ENCODE peak calls at places on chromosomes 7 and 10, in seven cellular contexts. H, M, Q, C, O, E and N are unnamed samples. For H3K4me1, the result is how much of the 10 kb centered on the place peaks cover.

GRCh38 chr7:155951554-155952158 is 139.4 kb upstream of the SHH start:
- DNase-seq in O (no peak), H (peak), M (peak), C (no peak), E (no peak), Q (peak), N (no peak)

GRCh38 chr10:58950618-58951017 is 225.8 kb upstream of the PHYHIPL start:
- DNase-seq in Q (peak), E (no peak), M (peak), H (peak), C (no peak), O (no peak), N (no peak)

GRCh38 chr10:24448351-24449009 is 239.5 kb downstream of the KIAA1217 start:
- DNase-seq in C (no peak), E (no peak), H (peak), Q (no peak), M (no peak), O (no peak), N (no peak)

GRCh38 chr7:17142831-17143541 is 155.5 kb upstream of the AHR start:
- DNase-seq in O (no peak), E (no peak), H (peak), C (no peak), M (no peak), Q (peak), N (no peak)

GRCh38 chr7:123435080-123435700 is 99.2 kb downstream of the IQUB start:
- DNase-seq in Q (no peak), H (no peak), E (peak), C (no peak), O (no peak), M (no peak), N (no peak)

GRCh38 chr10:120186506-120186905 is 270.5 kb upstream of the PLPP4 start:
- DNase-seq in E (no peak), C (no peak), H (no peak), O (no peak), M (no peak), Q (no peak), N (no peak)

GRCh38 chr7:31073486-31074383 is 21.6 kb downstream of the ADCYAP1R1 start:
- DNase-seq in H (peak), O (no peak), C (no peak), M (no peak), E (no peak), Q (peak), N (no peak)

GRCh38 chr7:151755131-151755787 is 121.7 kb downstream of the PRKAG2 start:
- DNase-seq in C (no peak), M (no peak), E (no peak), H (peak), Q (no peak), O (no peak), N (no peak)

GRCh38 chr7:7433736-7434260 is 101.9 kb downstream of the COL28A1 start:
- DNase-seq in C (no peak), M (no peak), E (no peak), H (no peak), O (no peak), Q (no peak), N (no peak)

GRCh38 chr10:88152720-88153119 is 289.3 kb downstream of the PTEN start:
- DNase-seq in O (no peak), H (peak), M (peak), E (peak), C (peak), Q (no peak), N (peak)

GRCh38 chr10:88147000-88147798 is 283.8 kb downstream of the PTEN start:
- DNase-seq in Q (no peak), H (no peak), E (no peak), M (no peak), O (no peak), C (no peak), N (no peak)

GRCh38 chr10:88149906-88150305 is 286.5 kb downstream of the PTEN start:
- DNase-seq in E (no peak), Q (no peak), H (peak), O (no peak), M (no peak), C (no peak), N (no peak)

GRCh38 chr10:88154596-88155250 is 291.3 kb downstream of the PTEN start:
- DNase-seq in E (no peak), Q (no peak), O (no peak), C (no peak), H (peak), M (no peak), N (no peak)

DNA sequence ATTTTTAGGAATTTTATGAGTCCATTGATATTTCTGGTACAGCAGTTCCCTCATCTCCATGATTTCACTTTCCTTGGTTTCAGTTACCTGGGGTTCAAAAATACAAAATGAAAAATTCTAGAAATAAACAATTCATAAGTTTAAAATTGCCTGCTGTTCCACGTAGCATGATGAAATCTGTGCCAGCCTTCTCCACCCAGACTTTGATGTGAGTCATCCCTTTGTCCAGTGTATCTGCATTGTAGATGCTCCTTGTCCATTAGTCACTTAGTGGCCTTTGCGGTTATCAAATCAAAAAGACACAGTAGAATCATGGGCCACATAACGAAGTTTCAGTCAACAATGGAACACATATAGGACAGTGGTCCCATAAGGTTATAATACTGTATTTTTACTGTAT is 286.9 kb downstream of the PTEN start:
- DNase-seq in O (no peak), C (no peak), Q (no peak), H (peak), E (no peak), M (no peak), N (no peak)
- TF ChIP-seq EZH2phosphoT487 in O (no peak), C (no peak), Q (no peak), H (no peak), E (no peak), M (no peak), N (no peak)

DNA sequence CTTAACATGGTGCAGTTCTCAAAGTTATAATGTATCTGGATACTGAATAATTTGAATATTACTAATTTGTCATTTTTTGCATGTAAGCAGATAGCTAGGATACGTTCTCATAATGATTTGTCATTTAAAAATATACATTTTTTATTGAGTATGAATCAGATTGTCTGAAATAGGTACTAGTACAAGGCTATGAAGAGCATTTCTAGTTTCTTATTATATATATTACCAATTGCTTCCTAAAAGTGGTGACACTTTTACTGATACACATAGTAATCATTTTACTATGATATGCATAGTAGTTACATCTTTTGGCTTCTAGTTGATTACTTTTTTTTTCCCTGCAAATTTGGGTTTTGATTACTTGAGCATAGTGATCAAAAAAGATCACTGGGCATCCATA is 26.4 kb downstream of the RAB18 start:
- DNase-seq in H (no peak), O (no peak), Q (no peak), M (no peak), E (no peak), C (no peak), N (no peak)
- H3K4me1 ChIP-seq in H (under half), O (under half), Q (under half), M (under half), E (under half), C (under half), N (under half)

GRCh38 chr7:42262907-42263466 is 26.0 kb upstream of the GLI3 start:
- DNase-seq in C (no peak), H (peak), E (no peak), M (no peak), O (peak), Q (peak), N (no peak)
- TF ChIP-seq EZH2phosphoT487 in C (no peak), H (no peak), E (no peak), M (no peak), O (no peak), Q (no peak), N (no peak)

GRCh38 chr7:6127129-6127490 is 95.9 kb downstream of the ANKRD61 start:
- DNase-seq in E (no peak), O (no peak), Q (no peak), M (no peak), H (no peak), C (no peak), N (no peak)
- H3K4me1 ChIP-seq in E (under half), O (under half), Q (under half), M (under half), H (under half), C (under half), N (under half)